ENCODE peak calls at places on chromosomes 6 and 20, in six cellular contexts. K, Z, G, D, J and W are unnamed samples.

GRCh38 chr20:64065973-64066341 is 3.0 kb downstream of the TCEA2 start:
- DNase-seq in D (peak), J (no peak), G (no peak), Z (peak), K (no peak), W (no peak)

GRCh38 chr6:29943053-29943966 is 978 bp downstream of the HLA-A start:
- DNase-seq in K (no peak), G (no peak), Z (no peak), J (peak), D (peak), W (no peak)

GRCh38 chr20:58701431-58702160 is 9.0 kb downstream of the NPEPL1 start:
- DNase-seq in K (no peak), Z (no peak), D (no peak), G (no peak), J (peak), W (no peak)

GRCh38 chr20:4720121-4720976 is 1.4 kb upstream of the PRND start:
- DNase-seq in J (peak), Z (peak), G (peak), K (peak), D (peak), W (peak)

GRCh38 chr6:98828991-98829411 is 5.4 kb upstream of the POU3F2 start:
- DNase-seq in Z (no peak), G (no peak), K (no peak), J (no peak), D (peak), W (no peak)

GRCh38 chr6:137840252-137840651 is 26.8 kb upstream of the TNFAIP3 start:
- DNase-seq in K (no peak), D (no peak), J (no peak), G (no peak), Z (no peak), W (no peak)

GRCh38 chr20:41631826-41632225 is 13.6 kb upstream of the CHD6 start:
- DNase-seq in K (no peak), J (no peak), Z (no peak), D (no peak), G (no peak), W (no peak)

GRCh38 chr20:63850689-63851547 is 10.4 kb upstream of the ABHD16B start:
- DNase-seq in J (no peak), D (no peak), K (no peak), G (no peak), Z (no peak), W (no peak)

GRCh38 chr6:143598466-143599080 is 79.2 kb upstream of the PHACTR2 start:
- DNase-seq in J (no peak), D (no peak), G (no peak), Z (no peak), K (no peak), W (no peak)

GRCh38 chr20:4809707-4810106 is 88.0 kb downstream of the PRND start:
- DNase-seq in K (no peak), D (no peak), Z (no peak), J (no peak), G (no peak), W (no peak)

GRCh38 chr6:129583864-129584263 is 126.1 kb downstream of the ARHGAP18 start:
- DNase-seq in G (no peak), Z (no peak), D (no peak), K (no peak), J (no peak), W (no peak)

GRCh38 chr20:19758888-19759331 is 852 bp downstream of the RIN2 start:
- DNase-seq in J (peak), K (no peak), G (peak), D (peak), Z (no peak), W (peak)

GRCh38 chr6:4599924-4600323 is 176.3 kb upstream of the CDYL start:
- DNase-seq in J (no peak), D (no peak), Z (peak), G (peak), K (no peak), W (no peak)

GRCh38 chr6:34595332-34596090 is 39.4 kb upstream of the SPDEF start:
- DNase-seq in G (no peak), J (no peak), D (no peak), K (no peak), Z (no peak), W (no peak)

GRCh38 chr6:14431375-14432330 is 314.1 kb downstream of the CD83 start:
- DNase-seq in K (no peak), D (no peak), G (no peak), Z (no peak), J (no peak), W (no peak)

GRCh38 chr20:21202284-21202683 is 76.4 kb downstream of the KIZ start:
- DNase-seq in Z (peak), K (no peak), G (peak), J (no peak), D (no peak), W (no peak)

GRCh38 chr6:102679844-102680243 is 1286.3 kb downstream of the GRIK2 start:
- DNase-seq in J (no peak), D (no peak), Z (no peak), G (peak), K (no peak), W (no peak)

GRCh38 chr20:34300809-34301586 is 2.2 kb downstream of the AHCY start:
- DNase-seq in Z (no peak), K (no peak), G (peak), J (no peak), D (peak), W (no peak)

GRCh38 chr6:168190646-168191443 is 111.8 kb upstream of the FRMD1 start:
- DNase-seq in D (no peak), K (no peak), Z (no peak), G (no peak), J (peak), W (no peak)

GRCh38 chr6:91167846-91168245 is 581.0 kb upstream of the MAP3K7 start:
- DNase-seq in G (peak), K (no peak), D (no peak), Z (no peak), J (no peak), W (no peak)

GRCh38 chr6:63637865-63638445 is 2.4 kb downstream of the PHF3 start:
- DNase-seq in K (no peak), Z (no peak), G (no peak), J (no peak), D (no peak), W (no peak)

GRCh38 chr20:52103911-52104545 is 87.6 kb downstream of the ZFP64 start:
- DNase-seq in Z (no peak), J (peak), K (peak), G (no peak), D (peak), W (no peak)

GRCh38 chr6:2970753-2971419 is 481 bp downstream of the SERPINB6 start:
- DNase-seq in Z (no peak), D (peak), K (no peak), G (no peak), J (peak), W (no peak)

GRCh38 chr20:20009784-20010253 is 7.3 kb upstream of the NAA20 start:
- DNase-seq in D (peak), J (no peak), G (peak), Z (no peak), K (no peak), W (no peak)

GRCh38 chr6:28537509-28538140 is 11.9 kb downstream of the GPX5 start:
- DNase-seq in Z (peak), G (no peak), K (peak), D (peak), J (no peak), W (no peak)

GRCh38 chr6:130676773-130677144 is 150.4 kb upstream of the SMLR1 start:
- DNase-seq in J (no peak), D (no peak), K (no peak), G (no peak), Z (no peak), W (no peak)

GRCh38 chr20:24695529-24696225 is 226.2 kb downstream of the SYNDIG1 start:
- DNase-seq in J (peak), G (no peak), K (no peak), D (no peak), Z (no peak), W (no peak)

GRCh38 chr6:84652356-84653026 is 111.9 kb downstream of the TBX18 start:
- DNase-seq in J (no peak), Z (no peak), K (no peak), D (no peak), G (no peak), W (no peak)

GRCh38 chr6:137332637-137333228 is 113.5 kb upstream of the IFNGR1 start:
- DNase-seq in D (no peak), K (no peak), G (no peak), Z (no peak), J (no peak), W (no peak)

GRCh38 chr20:63279931-63280330 is 7.3 kb downstream of the ARFGAP1 start:
- DNase-seq in J (no peak), D (no peak), Z (no peak), K (no peak), G (no peak), W (no peak)

GRCh38 chr6:25176466-25176865 is 102.7 kb upstream of the CARMIL1 start:
- DNase-seq in D (no peak), K (no peak), J (no peak), G (no peak), Z (no peak), W (no peak)

GRCh38 chr6:54876871-54877270 is 30.3 kb downstream of the FAM83B start:
- DNase-seq in G (no peak), Z (no peak), J (no peak), K (no peak), D (no peak), W (no peak)

GRCh38 chr6:46378882-46379405 is 112.3 kb downstream of the RCAN2 start:
- DNase-seq in Z (no peak), K (no peak), G (peak), J (no peak), D (no peak), W (no peak)

GRCh38 chr6:39929733-39930461 is 4.4 kb downstream of the MOCS1 start:
- DNase-seq in J (no peak), G (peak), D (no peak), Z (no peak), K (no peak), W (no peak)
- H3K27ac ChIP-seq in J (no peak), G (no peak), D (no peak), Z (no peak), K (no peak), W (no peak)

GRCh38 chr6:106117579-106117978 is 31.4 kb downstream of the PRDM1 start:
- DNase-seq in G (no peak), K (no peak), Z (no peak), D (no peak), J (no peak), W (no peak)

GRCh38 chr6:106118835-106119443 is 32.8 kb downstream of the PRDM1 start:
- DNase-seq in J (no peak), G (no peak), Z (no peak), D (no peak), K (no peak), W (no peak)

GRCh38 chr6:106119991-106120390 is 33.9 kb downstream of the PRDM1 start:
- DNase-seq in G (no peak), J (no peak), K (no peak), D (no peak), Z (no peak), W (no peak)

GRCh38 chr6:106122306-106122940 is 36.3 kb downstream of the PRDM1 start:
- DNase-seq in G (no peak), D (no peak), J (no peak), Z (no peak), K (no peak), W (no peak)

GRCh38 chr6:106119526-106119925 is 33.4 kb downstream of the PRDM1 start:
- DNase-seq in J (no peak), D (no peak), G (no peak), K (no peak), Z (no peak), W (no peak)
- TF ChIP-seq POLR2AphosphoS5 in J (no peak), D (no peak), G (no peak), K (no peak), Z (no peak), W (no peak)

GRCh38 chr6:16851044-16851540 is 89.8 kb upstream of the ATXN1 start:
- DNase-seq in J (no peak), K (no peak), G (no peak), Z (no peak), D (no peak), W (no peak)

GRCh38 chr6:16851758-16852157 is 90.5 kb upstream of the ATXN1 start:
- DNase-seq in K (no peak), G (no peak), J (no peak), Z (no peak), D (no peak), W (no peak)

GRCh38 chr6:16846399-16846778 is 85.1 kb upstream of the ATXN1 start:
- DNase-seq in Z (no peak), D (no peak), G (no peak), K (no peak), J (no peak), W (no peak)

GRCh38 chr6:16850332-16851022 is 89.2 kb upstream of the ATXN1 start:
- DNase-seq in K (no peak), G (no peak), Z (no peak), J (no peak), D (no peak), W (no peak)

DNA sequence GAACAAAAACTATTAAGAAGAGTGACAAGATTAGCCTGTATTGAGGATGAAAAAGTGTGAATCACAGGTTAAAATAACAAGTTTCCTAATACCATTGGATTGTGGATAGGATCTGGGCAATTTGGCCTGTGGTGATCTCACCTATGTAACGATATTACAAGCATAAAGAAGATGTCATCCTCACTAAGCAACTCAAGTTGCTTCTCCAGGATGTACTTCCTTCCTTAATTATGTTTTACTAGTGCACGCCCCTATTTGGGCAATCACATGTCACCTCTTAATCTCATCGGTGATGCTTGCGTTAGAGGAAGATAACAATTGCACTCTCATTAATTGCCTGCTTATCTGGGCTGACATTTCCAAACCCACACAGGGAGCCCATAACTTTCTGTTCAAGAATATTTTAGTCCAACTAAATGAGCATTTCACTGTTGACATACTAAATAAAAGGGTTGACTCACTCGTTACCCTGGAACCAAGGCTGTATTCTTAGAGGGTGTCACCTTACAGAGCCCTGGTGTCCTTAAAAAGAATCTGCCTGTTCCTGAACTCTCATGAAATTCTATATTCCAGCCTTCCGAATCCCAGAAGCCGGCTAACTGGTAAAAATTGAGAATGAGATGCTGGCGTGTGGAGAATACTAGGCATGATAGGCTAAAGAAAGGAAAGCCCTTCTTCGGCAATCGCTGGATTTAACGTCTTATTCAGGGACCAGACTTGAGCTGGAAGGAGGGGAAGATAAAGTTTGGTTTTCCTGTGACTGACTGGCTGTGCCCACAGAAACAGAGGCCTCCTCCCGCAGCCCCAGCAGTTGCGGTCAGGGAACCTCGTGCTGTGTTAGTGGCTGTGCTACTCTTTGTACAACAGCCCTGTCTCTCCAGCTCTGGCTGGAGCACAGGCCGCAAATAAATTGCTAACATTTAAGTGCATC is 88.3 kb upstream of the ATXN1 start:
- DNase-seq in G (peak), Z (no peak), D (peak), K (no peak), J (no peak), W (no peak)
- H3K27ac ChIP-seq in G (no peak), Z (no peak), D (peak), K (no peak), J (no peak), W (peak)

GRCh38 chr6:15712813-15713212 is 50.0 kb upstream of the DTNBP1 start:
- DNase-seq in G (no peak), Z (no peak), J (no peak), K (no peak), D (no peak), W (no peak)

GRCh38 chr6:15714658-15715057 is 51.8 kb upstream of the DTNBP1 start:
- DNase-seq in D (no peak), Z (no peak), J (no peak), K (no peak), G (no peak), W (no peak)

GRCh38 chr6:15713325-15713724 is 50.5 kb upstream of the DTNBP1 start:
- DNase-seq in K (no peak), G (no peak), J (no peak), Z (no peak), D (peak), W (no peak)

GRCh38 chr6:15715060-15715459 is 52.2 kb upstream of the DTNBP1 start:
- DNase-seq in D (no peak), Z (no peak), K (no peak), G (no peak), J (no peak), W (no peak)

DNA sequence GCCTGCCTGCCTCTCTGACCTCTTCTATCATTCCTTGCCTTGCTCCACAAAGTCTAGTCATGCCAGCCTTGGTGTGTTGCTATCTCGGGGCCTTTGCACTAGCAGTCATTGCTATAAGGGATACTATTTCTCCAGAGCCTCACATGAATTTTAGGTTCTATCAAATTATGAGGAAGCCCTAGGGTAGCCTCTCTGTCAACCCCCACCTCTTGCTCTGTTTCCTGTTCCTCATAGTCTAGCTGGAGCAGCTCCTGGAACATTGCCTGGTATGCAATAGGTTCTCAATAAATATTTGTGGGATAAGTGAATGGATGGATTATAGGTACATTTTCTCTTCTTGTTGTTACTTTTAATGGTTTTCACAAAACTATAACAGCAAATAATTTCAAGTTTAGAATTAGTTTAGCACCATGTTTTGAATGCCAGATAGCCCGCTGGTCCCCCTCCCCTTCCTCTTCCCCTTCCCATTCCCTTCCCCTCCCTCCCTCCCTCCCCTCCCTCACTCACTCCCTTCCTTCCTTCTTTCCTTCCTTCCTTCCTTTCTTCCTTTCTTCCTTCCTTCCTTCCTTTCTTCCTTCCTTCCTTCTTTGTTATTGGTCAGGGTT is 46.9 kb upstream of the DTNBP1 start:
- DNase-seq in J (no peak), K (no peak), Z (no peak), D (no peak), G (no peak), W (no peak)
- TF ChIP-seq POLR2AphosphoS5 in J (no peak), K (no peak), Z (no peak), D (no peak), G (no peak), W (no peak)

GRCh38 chr6:1526689-1527088 is 83.0 kb upstream of the FOXC1 start:
- DNase-seq in Z (no peak), J (no peak), K (no peak), G (no peak), D (no peak), W (no peak)
- H3K27ac ChIP-seq in Z (no peak), J (no peak), K (no peak), G (no peak), D (no peak), W (no peak)

GRCh38 chr20:57069442-57069841 is 197.0 kb downstream of the BMP7 start:
- DNase-seq in J (peak), K (no peak), Z (no peak), D (no peak), G (no peak), W (no peak)
- TF ChIP-seq POLR2AphosphoS5 in J (no peak), K (no peak), Z (no peak), D (no peak), G (no peak), W (no peak)

GRCh38 chr6:49336514-49337131 is 126.4 kb downstream of the MMUT start:
- DNase-seq in D (peak), G (no peak), Z (no peak), K (no peak), J (no peak), W (no peak)
- H3K27ac ChIP-seq in D (no peak), G (no peak), Z (no peak), K (no peak), J (no peak), W (no peak)